ENCODE peak calls at places on chromosomes 2 and 18, in four cellular contexts. F is activated B cell treated with CpG ODN at 0.5 μM for 24 hours, S is ACHN, T is Right ventricle myocardium superior. M is an unnamed sample.

GRCh38 chr2:60570281-60570680 is 16.8 kb upstream of the BCL11A start:
- DNase-seq in F (no peak), S (no peak), T (no peak), M (no peak)

GRCh38 chr2:235011929-235012631 is 60.3 kb downstream of the SH3BP4 start:
- DNase-seq in F (no peak), S (no peak), T (peak), M (no peak)

GRCh38 chr18:27942706-27943105 is 234.2 kb downstream of the CDH2 start:
- DNase-seq in F (no peak), S (peak), T (no peak), M (no peak)

GRCh38 chr2:163343316-163343715 is 392.5 kb downstream of the FIGN start:
- DNase-seq in F (no peak), S (no peak), T (no peak), M (no peak)

GRCh38 chr2:190366248-190366753 is 22.9 kb downstream of the INPP1 start:
- DNase-seq in F (no peak), S (no peak), T (no peak), M (no peak)

GRCh38 chr18:79070486-79070885 is 1.3 kb downstream of the ATP9B start:
- DNase-seq in F (no peak), S (no peak), T (no peak), M (no peak)

GRCh38 chr2:241668354-241668753 is 18.3 kb downstream of the DTYMK start:
- DNase-seq in F (no peak), S (no peak), T (peak), M (no peak)

GRCh38 chr18:78192044-78192443 is 787.6 kb upstream of the SALL3 start:
- DNase-seq in F (no peak), S (no peak), T (no peak), M (no peak)

GRCh38 chr2:176682278-176682677 is 413.0 kb downstream of the MTX2 start:
- DNase-seq in F (no peak), S (no peak), T (no peak), M (no peak)

GRCh38 chr2:207041279-207041678 is 102.0 kb downstream of the CPO start:
- DNase-seq in F (no peak), S (no peak), T (no peak), M (no peak)

GRCh38 chr18:33567705-33568104 is 10.3 kb upstream of the ASXL3 start:
- DNase-seq in F (no peak), S (no peak), T (no peak), M (no peak)

GRCh38 chr2:240737958-240738357 is 46.3 kb downstream of the AQP12A start:
- DNase-seq in F (no peak), S (no peak), T (no peak), M (no peak)

GRCh38 chr2:16438571-16439294 is 226.9 kb downstream of the CYRIA start:
- DNase-seq in F (no peak), S (no peak), T (no peak), M (no peak)

GRCh38 chr2:233273120-233273519 is 21.6 kb downstream of the ATG16L1 start:
- DNase-seq in F (no peak), S (no peak), T (no peak), M (no peak)

GRCh38 chr2:142915502-142915901 is 38.0 kb downstream of the KYNU start:
- DNase-seq in F (no peak), S (no peak), T (no peak), M (no peak)

GRCh38 chr18:53796042-53796729 is 428.3 kb downstream of the MBD2 start:
- DNase-seq in F (no peak), S (peak), T (no peak), M (no peak)

GRCh38 chr18:76610933-76611749 is 116.1 kb upstream of the ZNF516 start:
- DNase-seq in F (no peak), S (no peak), T (no peak), M (no peak)

GRCh38 chr2:44936715-44937687 is 4.5 kb upstream of the SIX3 start:
- DNase-seq in F (no peak), S (no peak), T (no peak), M (no peak)

GRCh38 chr2:44093970-44094369 is 74.7 kb upstream of the PPM1B start:
- DNase-seq in F (no peak), S (no peak), T (no peak), M (no peak)

GRCh38 chr2:140023291-140023690 is 1243.1 kb upstream of the NXPH2 start:
- DNase-seq in F (no peak), S (no peak), T (no peak), M (no peak)

GRCh38 chr2:156511112-156511511 is 74.9 kb downstream of the GPD2 start:
- DNase-seq in F (no peak), S (no peak), T (no peak), M (no peak)

GRCh38 chr2:58865436-58865835 is 624.3 kb upstream of the FANCL start:
- DNase-seq in F (no peak), S (no peak), T (no peak), M (no peak)

GRCh38 chr18:46481048-46481846 is 175.8 kb downstream of the LOXHD1 start:
- DNase-seq in F (no peak), S (peak), T (no peak), M (peak)

GRCh38 chr2:127163922-127164321 is 56.2 kb downstream of the CYP27C1 start:
- DNase-seq in F (no peak), S (no peak), T (no peak), M (no peak)

GRCh38 chr2:234964631-234965461 is 13.0 kb downstream of the SH3BP4 start:
- DNase-seq in F (no peak), S (no peak), T (no peak), M (no peak)

GRCh38 chr18:63890950-63891304 is 3.4 kb downstream of the SERPINB2 start:
- DNase-seq in F (no peak), S (peak), T (no peak), M (no peak)

GRCh38 chr2:165505514-165505913 is 36.0 kb downstream of the CSRNP3 start:
- DNase-seq in F (no peak), S (no peak), T (no peak), M (no peak)

GRCh38 chr2:47014564-47015051 is 99.0 kb upstream of the MCFD2 start:
- DNase-seq in F (no peak), S (no peak), T (no peak), M (no peak)

GRCh38 chr2:111157798-111158197 is 37.1 kb downstream of the BCL2L11 start:
- DNase-seq in F (no peak), S (no peak), T (no peak), M (no peak)

GRCh38 chr18:58847383-58848071 is 17.1 kb upstream of the ZNF532 start:
- DNase-seq in F (peak), S (no peak), T (peak), M (no peak)

GRCh38 chr2:17327649-17328048 is 190.6 kb downstream of the RAD51AP2 start:
- DNase-seq in F (no peak), S (no peak), T (no peak), M (no peak)

GRCh38 chr2:240556553-240557100 is 1.2 kb downstream of the ANKMY1 start:
- DNase-seq in F (no peak), S (peak), T (no peak), M (peak)

GRCh38 chr2:74639550-74639949 is 8.6 kb downstream of the M1AP start:
- DNase-seq in F (no peak), S (no peak), T (no peak), M (no peak)

GRCh38 chr2:230895536-230896345 is 29.3 kb downstream of the GPR55 start:
- DNase-seq in F (peak), S (no peak), T (no peak), M (no peak)

GRCh38 chr2:233059797-233060499 is at the start of gene INPP5D:
- DNase-seq in F (peak), S (no peak), T (peak), M (no peak)

GRCh38 chr2:196159223-196159892 is 12.0 kb downstream of the STK17B start:
- DNase-seq in F (no peak), S (no peak), T (no peak), M (no peak)

GRCh38 chr2:130799295-130799694 is 37.4 kb upstream of the ARHGEF4 start:
- DNase-seq in F (no peak), S (no peak), T (no peak), M (no peak)